ENCODE peak calls at places on chromosomes 5 and 9, in four cellular contexts. Q is GM12878, F is HepG2, C is H1. T is an unnamed sample. For H3K4me1, the result is how much of the 10 kb centered on the place peaks cover.

GRCh38 chr5:84816746-84817547 is 432.3 kb upstream of the EDIL3 start:
- DNase-seq in Q (no peak), F (no peak), C (no peak), T (no peak)

GRCh38 chr5:24141046-24141445 is 503.7 kb downstream of the CDH10 start:
- DNase-seq in Q (no peak), F (no peak), C (no peak), T (no peak)

GRCh38 chr9:34961574-34962480 is 3.7 kb downstream of the PHF24 start:
- DNase-seq in Q (no peak), F (no peak), C (no peak), T (no peak)

GRCh38 chr9:77210116-77210515 is 32.8 kb downstream of the VPS13A start:
- DNase-seq in Q (no peak), F (peak), C (no peak), T (peak)

GRCh38 chr5:9716838-9717281 is 86.7 kb upstream of the TAS2R1 start:
- DNase-seq in Q (peak), F (no peak), C (no peak), T (no peak)

GRCh38 chr9:5191983-5192382 is 6.5 kb upstream of the INSL6 start:
- DNase-seq in Q (no peak), F (no peak), C (no peak), T (no peak)

GRCh38 chr9:2213830-2214468 is 198.8 kb downstream of the SMARCA2 start:
- DNase-seq in Q (no peak), F (no peak), C (no peak), T (no peak)

GRCh38 chr5:126884269-126884819 is 107.4 kb downstream of the LMNB1 start:
- DNase-seq in Q (no peak), F (no peak), C (no peak), T (no peak)

GRCh38 chr9:21656776-21657637 is 145.4 kb upstream of the MTAP start:
- DNase-seq in Q (no peak), F (no peak), C (no peak), T (no peak)

GRCh38 chr9:13090588-13090987 is 188.9 kb downstream of the MPDZ start:
- DNase-seq in Q (no peak), F (no peak), C (no peak), T (no peak)

GRCh38 chr9:35599763-35600604 is 5.1 kb upstream of the TESK1 start:
- DNase-seq in Q (no peak), F (peak), C (peak), T (no peak)

GRCh38 chr5:22916393-22916792 is 63.2 kb upstream of the CDH12 start:
- DNase-seq in Q (no peak), F (no peak), C (no peak), T (no peak)

GRCh38 chr9:546797-547223 is 294.7 kb upstream of the DMRT1 start:
- DNase-seq in Q (no peak), F (peak), C (no peak), T (peak)

GRCh38 chr5:100643473-100643872 is 108.3 kb downstream of the FAM174A start:
- DNase-seq in Q (no peak), F (no peak), C (no peak), T (no peak)

GRCh38 chr5:117881426-117882230 is 1106.7 kb downstream of the DTWD2 start:
- DNase-seq in Q (no peak), F (no peak), C (no peak), T (no peak)

GRCh38 chr5:40775085-40775845 is 19.5 kb upstream of the TTC33 start:
- DNase-seq in Q (no peak), F (no peak), C (no peak), T (no peak)

GRCh38 chr5:41629897-41630296 is 119.5 kb upstream of the PLCXD3 start:
- DNase-seq in Q (no peak), F (no peak), C (no peak), T (no peak)

GRCh38 chr9:92332577-92333287 is 7.0 kb downstream of the CENPP start:
- DNase-seq in Q (no peak), F (no peak), C (no peak), T (no peak)

GRCh38 chr5:107404595-107405366 is 266.0 kb downstream of the EFNA5 start:
- DNase-seq in Q (no peak), F (no peak), C (no peak), T (no peak)

GRCh38 chr9:32677931-32678330 is 42.5 kb upstream of the TAF1L start:
- DNase-seq in Q (no peak), F (no peak), C (no peak), T (no peak)

GRCh38 chr9:80440724-80441123 is 869.0 kb downstream of the TLE4 start:
- DNase-seq in Q (no peak), F (no peak), C (no peak), T (no peak)

GRCh38 chr5:180519098-180519497 is 24.9 kb downstream of the CNOT6 start:
- DNase-seq in Q (no peak), F (no peak), C (no peak), T (no peak)

GRCh38 chr5:139812836-139813805 is 17.5 kb downstream of the PSD2 start:
- DNase-seq in Q (no peak), F (no peak), C (no peak), T (no peak)

GRCh38 chr5:158718738-158719505 is 380.8 kb downstream of the EBF1 start:
- DNase-seq in Q (no peak), F (no peak), C (no peak), T (no peak)

GRCh38 chr9:16368425-16369087 is 501.9 kb downstream of the BNC2 start:
- DNase-seq in Q (no peak), F (no peak), C (no peak), T (no peak)

GRCh38 chr5:58455066-58455465 is 4.8 kb downstream of the PLK2 start:
- DNase-seq in Q (no peak), F (no peak), C (no peak), T (no peak)
- H3K4me3 ChIP-seq in Q (no peak), F (no peak), C (no peak), T (no peak)

GRCh38 chr9:71820516-71820915 is 52.2 kb upstream of the CEMIP2 start:
- DNase-seq in Q (no peak), F (no peak), C (no peak), T (no peak)
- TF ChIP-seq SUZ12 in Q (no peak), F (no peak), C (no peak), T (no peak)

DNA sequence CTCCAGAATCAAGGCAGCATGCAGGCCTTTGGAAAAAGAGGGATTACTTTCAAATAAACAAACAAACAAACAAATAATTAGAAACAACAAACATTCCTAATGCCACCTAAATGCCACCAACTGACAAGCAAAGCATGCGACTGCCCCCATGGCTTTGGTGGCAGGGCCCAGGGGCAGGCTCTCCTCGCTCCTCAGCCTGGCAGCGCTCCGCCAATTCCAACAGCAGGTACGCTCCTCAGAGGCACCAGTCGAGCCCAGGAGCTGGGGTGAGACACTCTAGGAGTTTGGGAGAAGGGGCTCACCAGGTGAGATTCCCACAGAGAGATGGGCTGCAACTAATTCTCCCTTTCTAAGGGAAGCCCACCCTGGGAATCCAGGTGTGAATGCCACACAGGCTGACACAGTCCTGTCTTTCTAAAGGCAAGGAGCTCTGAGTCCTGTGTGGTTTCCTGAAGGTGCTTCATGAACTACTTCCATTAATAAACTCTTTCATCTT is 27.8 kb downstream of the CSF2 start:
- DNase-seq in Q (no peak), F (no peak), C (no peak), T (no peak)
- H3K4me1 ChIP-seq in Q (half or more), F (under half), C (under half), T (under half)

GRCh38 chr9:94847486-94847885 is 121.0 kb downstream of the AOPEP start:
- DNase-seq in Q (no peak), F (no peak), C (no peak), T (no peak)
- H3K4me3 ChIP-seq in Q (no peak), F (no peak), C (no peak), T (no peak)

GRCh38 chr5:35789732-35790461 is 66.8 kb upstream of the IL7R start:
- DNase-seq in Q (no peak), F (no peak), C (no peak), T (no peak)

GRCh38 chr5:35788724-35789123 is 68.0 kb upstream of the IL7R start:
- DNase-seq in Q (no peak), F (no peak), C (no peak), T (no peak)

GRCh38 chr5:35783551-35783950 is 73.1 kb upstream of the IL7R start:
- DNase-seq in Q (no peak), F (no peak), C (no peak), T (no peak)

GRCh38 chr5:35781181-35781580 is 75.5 kb upstream of the IL7R start:
- DNase-seq in Q (no peak), F (no peak), C (no peak), T (no peak)

DNA sequence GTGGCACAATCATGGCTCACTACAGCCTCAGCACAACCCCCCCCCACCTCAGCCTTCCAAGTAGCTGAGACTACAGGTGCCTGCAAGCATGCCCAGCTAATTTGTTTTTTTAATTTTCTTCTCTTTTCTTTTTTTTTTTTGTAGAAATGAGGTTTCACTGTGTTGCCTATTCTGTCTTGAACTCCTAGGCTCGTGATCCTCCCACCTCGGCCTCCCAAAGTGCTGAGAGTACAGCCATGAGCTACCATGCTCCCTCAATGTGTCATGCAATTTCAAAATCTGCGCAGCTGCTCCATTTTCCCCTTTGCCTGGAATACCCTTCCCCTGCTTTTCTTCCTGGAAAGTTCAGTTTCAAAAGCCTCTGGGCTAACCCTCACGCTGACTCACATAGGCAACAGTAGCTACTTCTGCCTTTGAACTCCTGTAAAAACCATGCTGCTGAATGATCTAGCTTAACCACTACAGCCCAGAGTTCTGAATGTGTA is 71.0 kb upstream of the IL7R start:
- DNase-seq in Q (no peak), F (no peak), C (no peak), T (no peak)
- TF ChIP-seq SUZ12 in Q (no peak), F (no peak), C (no peak), T (no peak)

T was measured in NT2/D1.